ENCODE peak calls at places on chromosomes 11 and 22, in four cellular contexts. A, K, O and P are unnamed samples.

GRCh38 chr22:23181763-23182288 is 1.5 kb downstream of the BCR start:
- DNase-seq in K (no peak), O (no peak), A (no peak), P (no peak)

GRCh38 chr11:119964136-119965025 is 173.5 kb downstream of the TRIM29 start:
- DNase-seq in A (peak; percentile 5), K (no peak), O (no peak), P (no peak)

GRCh38 chr11:116731097-116731761 is 41.6 kb downstream of the BUD13 start:
- DNase-seq in K (peak; percentile 81), O (peak; percentile 49), A (peak; percentile 3), P (no peak)

GRCh38 chr22:28175730-28176492 is 256.9 kb upstream of the PITPNB start:
- DNase-seq in A (no peak), O (no peak), K (no peak), P (no peak)

GRCh38 chr11:22304337-22304961 is 33.7 kb upstream of the SLC17A6 start:
- DNase-seq in A (peak; percentile 54), O (no peak), K (peak; percentile 62), P (peak; percentile 19)

GRCh38 chr22:46303347-46303965 is 6.8 kb downstream of the GTSE1 start:
- DNase-seq in A (no peak), K (no peak), O (no peak), P (no peak)

GRCh38 chr22:46356496-46357185 is 21.1 kb downstream of the TRMU start:
- DNase-seq in O (peak; percentile 57), A (no peak), K (no peak), P (no peak)

GRCh38 chr11:57761301-57762234 is at the start of gene CTNND1:
- DNase-seq in A (peak; percentile 99), O (peak; percentile 82), K (peak; percentile 95), P (peak; percentile 99)

GRCh38 chr11:69943066-69943465 is 123.8 kb upstream of the FGF3 start:
- DNase-seq in O (peak; percentile 30), A (no peak), K (no peak), P (peak; percentile 36)

GRCh38 chr22:41380993-41381328 is 781 bp upstream of the TEF start:
- DNase-seq in K (peak; percentile 88), O (no peak), A (peak; percentile 93), P (peak; percentile 50)

GRCh38 chr11:19892387-19892786 is 179.8 kb downstream of the NAV2 start:
- DNase-seq in A (no peak), O (no peak), K (no peak), P (no peak)

GRCh38 chr11:9386901-9387300 is 2.4 kb downstream of the IPO7 start:
- DNase-seq in A (no peak), O (no peak), K (no peak), P (no peak)

GRCh38 chr11:32881286-32881685 is 11.3 kb upstream of the QSER1 start:
- DNase-seq in A (no peak), O (no peak), K (no peak), P (no peak)

GRCh38 chr11:47477323-47477722 is 28.4 kb upstream of the RAPSN start:
- DNase-seq in A (peak; percentile 50), O (no peak), K (no peak), P (no peak)

GRCh38 chr11:12287374-12288211 is 89.8 kb upstream of the PARVA start:
- DNase-seq in A (peak; percentile 97), O (no peak), K (peak; percentile 80), P (no peak)

GRCh38 chr11:69828276-69828970 is 9.2 kb upstream of the FGF3 start:
- DNase-seq in O (peak; percentile 2), K (no peak), A (no peak), P (no peak)

DNA sequence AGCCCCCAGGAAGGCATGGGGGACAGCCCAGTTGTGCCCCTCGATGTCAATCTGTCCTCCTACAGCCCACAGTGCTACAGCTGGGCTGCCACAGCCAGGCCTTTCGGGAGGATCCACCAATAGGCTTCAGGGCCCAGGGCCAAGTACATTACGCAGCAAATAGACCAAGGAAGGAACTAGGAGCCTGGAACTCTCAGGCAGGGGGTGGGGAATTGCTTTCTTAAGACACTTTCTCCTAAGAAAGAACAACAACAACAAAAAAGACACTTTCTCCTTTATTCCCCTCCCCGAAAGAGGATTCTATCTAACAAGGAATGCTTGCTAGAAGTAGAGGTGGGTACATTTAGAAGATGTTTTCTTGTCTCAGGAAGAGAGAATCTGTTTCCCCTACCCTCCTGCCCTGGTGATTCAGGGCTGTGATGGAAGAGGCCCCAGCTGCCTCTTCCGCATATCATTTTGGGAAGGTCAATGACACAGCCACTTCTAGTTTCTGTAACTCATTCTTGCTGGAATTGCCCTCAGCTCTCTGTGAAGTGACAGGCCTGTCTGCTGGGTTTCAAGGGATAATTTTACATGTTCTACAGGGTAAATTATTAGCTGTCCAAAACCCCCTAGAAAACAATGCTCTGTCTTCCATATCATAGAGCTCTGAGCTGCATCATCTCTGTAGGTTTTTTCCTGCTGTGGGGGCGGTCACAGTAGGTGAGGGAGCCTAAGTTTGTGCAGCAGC is 6.0 kb upstream of the MALAT1 start:
- DNase-seq in K (no peak), O (peak; percentile 78), A (peak; percentile 94), P (no peak)
- H3K4me3 ChIP-seq in K (no peak overlapping the region), O (peak overlapping the region; percentile 13), A (no peak overlapping the region), P (no peak overlapping the region)

GRCh38 chr11:114132944-114133394 is 73.5 kb downstream of the ZBTB16 start:
- DNase-seq in A (peak; percentile 69), O (no peak), K (no peak), P (peak; percentile 84)

GRCh38 chr11:114133548-114134329 is 74.2 kb downstream of the ZBTB16 start:
- DNase-seq in K (no peak), O (no peak), A (peak; percentile 36), P (no peak)

GRCh38 chr11:114131366-114131963 is 72.0 kb downstream of the ZBTB16 start:
- DNase-seq in A (no peak), K (no peak), O (no peak), P (peak; percentile 70)

GRCh38 chr11:114134870-114135269 is 75.4 kb downstream of the ZBTB16 start:
- DNase-seq in A (peak; percentile 97), O (no peak), K (no peak), P (no peak)

DNA sequence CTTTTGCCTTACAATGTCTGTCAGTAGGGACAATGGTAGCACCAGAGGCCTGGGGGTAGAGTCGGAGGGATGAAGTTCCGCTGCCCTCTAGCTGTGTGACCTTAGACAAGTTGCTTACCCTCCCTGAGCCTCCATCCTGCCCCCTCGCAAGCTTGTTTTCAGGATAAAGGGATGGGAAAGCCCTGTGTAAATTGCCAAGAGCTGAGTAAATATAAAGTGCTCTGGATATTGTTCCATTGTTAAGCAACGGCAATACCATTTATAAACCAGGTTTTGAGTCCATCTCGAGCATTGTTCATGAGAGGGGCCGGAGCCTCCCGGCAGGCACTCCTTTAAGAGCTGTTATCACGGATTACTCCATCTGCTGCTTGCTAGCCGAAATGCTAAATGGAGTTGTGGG is 72.9 kb downstream of the ZBTB16 start:
- DNase-seq in O (no peak), K (no peak), A (peak; percentile 44), P (no peak)
- TF ChIP-seq CTCF in O (no peak), K (no peak), A (no peak), P (peak; percentile 12)

DNA sequence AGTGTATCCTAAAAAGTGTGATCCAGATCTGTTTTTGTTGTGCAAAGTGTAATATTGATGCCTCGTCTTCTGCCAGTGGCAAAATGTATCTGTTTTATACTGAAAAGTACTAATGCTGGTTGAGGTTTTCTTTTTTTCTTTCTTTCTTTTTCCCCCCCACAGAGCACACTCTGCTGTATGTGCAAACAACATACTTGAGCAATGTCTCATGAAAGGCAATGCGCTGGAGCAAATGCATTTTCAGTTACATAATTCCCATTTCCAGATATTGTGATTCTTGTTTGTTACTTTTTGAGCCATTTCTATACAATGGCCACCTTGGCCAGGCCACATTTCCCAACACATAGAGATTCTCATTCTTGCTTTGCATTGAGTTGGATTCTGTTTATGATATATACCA is 64.1 kb downstream of the SLC36A4 start:
- DNase-seq in K (no peak), O (no peak), A (peak; percentile 64), P (no peak)
- H3K4me3 ChIP-seq in K (no peak overlapping the region), O (no peak overlapping the region), A (no peak overlapping the region), P (no peak overlapping the region)

GRCh38 chr22:20777420-20778177 is 3.7 kb downstream of the SERPIND1 start:
- DNase-seq in K (peak; percentile 44), A (peak; percentile 95), O (no peak), P (peak; percentile 99)
- TF ChIP-seq CTCF in K (peak; percentile 28), A (peak; percentile 14), O (no peak), P (peak; percentile 32)

DNA sequence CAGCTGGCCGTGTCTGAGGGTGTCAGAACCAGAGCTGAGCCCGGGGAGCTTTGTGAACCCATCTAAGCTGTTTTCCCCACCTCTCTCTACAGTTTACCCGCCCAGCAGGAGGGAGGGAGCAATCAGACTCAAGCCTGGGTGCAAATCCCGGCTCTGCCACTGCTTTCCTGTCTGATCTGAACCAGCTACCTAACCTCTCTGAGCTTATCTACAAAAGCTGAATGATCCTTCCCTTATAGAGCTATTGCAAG is 252 bp downstream of the APOL2 start:
- DNase-seq in K (no peak), A (no peak), O (no peak), P (no peak)
- H3K4me3 ChIP-seq in K (peak overlapping the region; percentile 23), A (peak overlapping the region; percentile 65), O (peak overlapping the region; percentile 69), P (peak overlapping the region; percentile 73)

GRCh38 chr22:32904044-32904443 is 102.5 kb downstream of the TIMP3 start:
- DNase-seq in O (no peak), K (peak; percentile 75), A (peak; percentile 59), P (peak; percentile 19)

GRCh38 chr22:32897400-32897799 is 95.9 kb downstream of the TIMP3 start:
- DNase-seq in A (peak; percentile 37), K (no peak), O (no peak), P (no peak)

GRCh38 chr22:32905400-32905799 is 103.9 kb downstream of the TIMP3 start:
- DNase-seq in O (no peak), A (no peak), K (peak; percentile 62), P (no peak)

GRCh38 chr22:32900856-32901255 is 99.4 kb downstream of the TIMP3 start:
- DNase-seq in O (no peak), K (no peak), A (no peak), P (no peak)

GRCh38 chr22:32901925-32902324 is 100.4 kb downstream of the TIMP3 start:
- DNase-seq in K (no peak), O (no peak), A (no peak), P (no peak)
- TF ChIP-seq CTCF in K (no peak), O (no peak), A (no peak), P (no peak)

GRCh38 chr11:34355726-34356125 is 2.1 kb downstream of the ABTB2 start:
- DNase-seq in K (no peak), A (no peak), O (no peak), P (no peak)
- H3K4me3 ChIP-seq in K (peak overlapping the region; percentile 84), A (peak overlapping the region; percentile 71), O (peak overlapping the region; percentile 64), P (no peak overlapping the region)

DNA sequence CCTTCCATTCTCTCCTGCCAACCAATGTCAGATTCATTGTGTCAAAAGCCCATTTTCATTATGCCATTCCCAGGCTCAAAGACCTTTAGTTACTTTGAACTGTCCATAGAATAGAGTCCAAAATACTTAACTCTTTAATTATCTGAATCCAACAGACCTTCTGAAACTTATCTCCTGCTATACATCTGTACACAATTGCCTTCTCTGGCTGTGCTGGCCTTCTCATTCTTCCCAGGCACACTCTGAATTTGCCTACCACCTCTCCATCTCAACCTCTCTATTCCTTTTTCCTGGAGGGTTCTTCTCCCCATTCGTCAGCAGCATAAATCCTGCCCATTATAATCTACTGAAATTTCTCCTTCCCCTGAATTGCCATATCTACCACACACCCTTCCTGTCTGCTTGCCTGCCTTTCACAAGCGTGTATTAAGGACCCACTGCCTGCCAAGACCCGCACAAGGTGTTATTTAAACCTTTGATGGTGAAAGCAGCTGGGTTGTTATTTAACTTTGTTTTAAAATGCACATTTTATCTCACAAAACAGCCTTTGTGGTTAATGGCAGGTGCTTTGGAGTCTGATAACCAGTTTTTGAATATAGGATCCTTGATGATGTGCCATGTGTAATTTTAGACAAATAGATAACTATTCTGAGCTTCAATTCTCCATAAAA is 125.9 kb downstream of the CCDC81 start:
- DNase-seq in K (no peak), A (no peak), O (no peak), P (no peak)
- TF ChIP-seq CTCF in K (no peak), A (no peak), O (no peak), P (no peak)